ENCODE peak calls at places on chromosome 16, in eight cellular contexts. L is fibroblast of lung, R is ovary, O is ascending aorta, G is aorta, E is left lung, U is neural progenitor cell, H is neuronal stem cell. A is an unnamed sample. For H3K4me1, the result is how much of the 10 kb centered on the place peaks cover.

GRCh38 chr16:27495191-27495590 is 54.5 kb downstream of the GTF3C1 start:
- DNase-seq in H (no peak), G (peak), R (peak), U (no peak), L (peak), O (no peak), E (no peak), A (no peak)

GRCh38 chr16:9364721-9365693 is 273.6 kb downstream of the HAPSTR1 start:
- DNase-seq in R (no peak), G (peak), E (no peak), U (no peak), L (no peak), O (peak), H (no peak), A (no peak)

GRCh38 chr16:54282202-54282922 is 4.2 kb downstream of the IRX3 start:
- DNase-seq in U (peak), G (peak), R (peak), H (peak), E (peak), O (peak), L (no peak), A (peak)

GRCh38 chr16:24677388-24677787 is 52.1 kb upstream of the TNRC6A start:
- DNase-seq in G (no peak), R (no peak), U (no peak), L (no peak), H (no peak), E (no peak), O (no peak), A (no peak)

GRCh38 chr16:31064882-31065461 is 9.1 kb downstream of the ZNF668 start:
- DNase-seq in L (peak), H (no peak), U (peak), O (peak), R (no peak), G (peak), E (no peak), A (peak)

GRCh38 chr16:1772362-1772907 is at the start of gene EME2:
- DNase-seq in O (no peak), U (peak), R (no peak), L (no peak), G (no peak), H (peak), E (no peak), A (no peak)

GRCh38 chr16:79599837-79600635 is 501 bp downstream of the MAF start:
- DNase-seq in H (peak), U (peak), G (peak), O (peak), R (peak), E (peak), L (peak), A (no peak)

GRCh38 chr16:51876934-51877333 is 670.0 kb downstream of the TOX3 start:
- DNase-seq in R (no peak), E (no peak), U (no peak), L (peak), G (no peak), O (no peak), H (no peak), A (no peak)

GRCh38 chr16:29738514-29738913 is 7.3 kb downstream of the C16orf54 start:
- DNase-seq in L (no peak), O (no peak), G (peak), H (no peak), R (no peak), U (no peak), E (no peak), A (no peak)

GRCh38 chr16:1331712-1332617 is 1.5 kb upstream of the BAIAP3 start:
- DNase-seq in O (peak), R (no peak), E (no peak), L (peak), G (peak), H (no peak), U (peak), A (peak)

GRCh38 chr16:50207652-50208051 is 54.5 kb downstream of the TENT4B start:
- DNase-seq in O (no peak), G (no peak), R (no peak), L (peak), E (no peak), H (no peak), U (no peak), A (no peak)

GRCh38 chr16:64440421-64440831 is 681.4 kb downstream of the CDH11 start:
- DNase-seq in H (no peak), O (peak), E (no peak), L (peak), R (no peak), G (peak), U (no peak), A (no peak)

GRCh38 chr16:30585022-30585399 is 486 bp downstream of the ZNF785 start:
- DNase-seq in U (peak), E (no peak), G (peak), H (no peak), R (no peak), L (peak), O (no peak), A (no peak)

GRCh38 chr16:86824751-86825310 is 246.5 kb downstream of the FOXL1 start:
- DNase-seq in O (no peak), R (no peak), G (no peak), H (no peak), U (no peak), E (no peak), L (peak), A (no peak)

GRCh38 chr16:19860146-19861030 is 24.3 kb downstream of the GPRC5B start:
- DNase-seq in L (peak), E (no peak), R (no peak), G (no peak), O (no peak), U (peak), H (no peak), A (no peak)

GRCh38 chr16:28569968-28570752 is 16.4 kb downstream of the SGF29 start:
- DNase-seq in L (no peak), R (no peak), E (no peak), H (no peak), O (no peak), U (no peak), G (no peak), A (no peak)

GRCh38 chr16:1167276-1168107 is 14.6 kb downstream of the CACNA1H start:
- DNase-seq in L (no peak), E (no peak), U (peak), R (no peak), G (no peak), O (no peak), H (peak), A (peak)

GRCh38 chr16:46928811-46929210 is 44.6 kb downstream of the GPT2 start:
- DNase-seq in O (no peak), E (no peak), H (no peak), U (no peak), G (no peak), L (no peak), R (no peak), A (no peak)

GRCh38 chr16:27390157-27390556 is 11.8 kb upstream of the IL21R start:
- DNase-seq in H (no peak), U (no peak), R (no peak), E (no peak), O (no peak), G (no peak), L (no peak), A (no peak)

GRCh38 chr16:52568495-52568894 is 21.6 kb upstream of the TOX3 start:
- DNase-seq in R (no peak), O (no peak), U (no peak), H (no peak), G (no peak), E (no peak), L (no peak), A (no peak)

GRCh38 chr16:50266337-50267091 is at the start of gene ADCY7:
- DNase-seq in G (peak), O (peak), E (peak), U (peak), R (peak), L (peak), H (no peak), A (peak)

GRCh38 chr16:13552062-13552959 is 367.6 kb upstream of the ERCC4 start:
- DNase-seq in U (no peak), H (no peak), R (no peak), E (no peak), O (no peak), L (no peak), G (no peak), A (no peak)

GRCh38 chr16:53235851-53236250 is 181.1 kb downstream of the CHD9 start:
- DNase-seq in U (no peak), G (no peak), H (no peak), O (no peak), L (peak), E (no peak), R (no peak), A (no peak)

GRCh38 chr16:83968483-83968865 is 430 bp downstream of the NECAB2 start:
- DNase-seq in U (peak), R (no peak), H (no peak), L (no peak), O (no peak), G (no peak), E (no peak), A (no peak)

GRCh38 chr16:5041604-5042133 is 7.9 kb upstream of the NAGPA start:
- DNase-seq in R (no peak), H (no peak), G (no peak), L (no peak), U (no peak), E (no peak), O (no peak), A (no peak)

GRCh38 chr16:79848739-79849518 is 248.4 kb upstream of the MAF start:
- DNase-seq in R (no peak), L (no peak), H (no peak), U (no peak), E (peak), O (no peak), G (no peak), A (no peak)

GRCh38 chr16:79826732-79827514 is 226.4 kb upstream of the MAF start:
- DNase-seq in R (no peak), H (no peak), E (no peak), U (no peak), G (no peak), L (peak), O (no peak), A (no peak)

GRCh38 chr16:57994778-57995177 is 5.7 kb downstream of the ZNF319 start:
- DNase-seq in U (peak), L (peak), O (peak), E (peak), R (no peak), H (no peak), G (peak), A (peak)

GRCh38 chr16:57688987-57689771 is 5.4 kb upstream of the DRC7 start:
- DNase-seq in U (no peak), E (no peak), H (no peak), G (peak), R (no peak), O (peak), L (no peak), A (no peak)

GRCh38 chr16:30017277-30017656 is 5.7 kb upstream of the C16orf92 start:
- DNase-seq in G (no peak), U (no peak), R (no peak), H (no peak), L (no peak), O (no peak), E (no peak), A (no peak)

GRCh38 chr16:87701505-87701921 is 64.3 kb downstream of the KLHDC4 start:
- DNase-seq in E (no peak), O (no peak), R (no peak), U (no peak), H (no peak), L (no peak), G (no peak), A (no peak)

GRCh38 chr16:25007284-25007984 is 7.7 kb downstream of the ARHGAP17 start:
- DNase-seq in H (no peak), U (no peak), G (no peak), E (no peak), L (peak), O (peak), R (no peak), A (no peak)

GRCh38 chr16:82031116-82032084 is 3.7 kb upstream of the HSD17B2 start:
- DNase-seq in L (peak), E (no peak), H (peak), G (no peak), R (no peak), U (peak), O (no peak), A (no peak)
- H3K4me1 ChIP-seq in L (under half), E (under half), H (under half), G (under half), R (under half), U (under half), O (under half), A (under half)

DNA sequence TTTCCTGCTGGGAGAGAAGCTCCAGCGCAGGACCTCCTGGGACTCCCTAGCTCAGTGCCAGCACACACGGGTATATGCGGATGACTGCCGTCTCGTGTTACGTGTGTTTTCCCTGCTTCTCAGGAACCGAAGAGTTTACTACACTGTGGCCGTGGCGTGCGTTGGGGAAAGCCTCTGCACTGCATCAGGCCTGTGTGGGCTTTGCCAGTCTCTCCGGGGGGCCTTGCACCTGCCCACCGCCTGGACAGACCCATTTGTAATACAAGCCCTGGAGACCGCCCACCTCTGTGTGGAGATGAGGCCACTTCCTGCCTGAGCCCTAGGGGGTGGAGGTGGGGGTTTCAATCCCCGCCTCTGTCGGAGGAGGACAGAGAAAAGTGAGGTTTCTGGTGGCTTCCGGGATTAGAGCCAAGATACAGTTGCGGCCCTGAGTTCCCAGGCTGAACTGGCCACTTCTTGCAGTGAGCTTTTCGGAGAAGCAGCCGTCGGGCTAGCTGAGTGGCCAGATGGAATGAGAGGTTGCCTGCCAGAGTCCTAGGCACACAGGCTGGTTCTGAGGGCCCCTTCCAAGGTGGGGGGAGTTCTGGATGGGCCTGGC is 43.4 kb upstream of the GSE1 start:
- DNase-seq in U (no peak), R (no peak), G (no peak), E (peak), O (no peak), L (peak), H (no peak), A (no peak)
- H3K4me1 ChIP-seq in U (under half), R (under half), G (under half), E (half or more), O (under half), L (under half), H (half or more), A (under half)

GRCh38 chr16:67530013-67530939 is 1.6 kb downstream of the RIPOR1 start:
- DNase-seq in E (peak), H (no peak), L (peak), U (peak), O (peak), R (peak), G (peak), A (no peak)
- H3K4me1 ChIP-seq in E (under half), H (under half), L (under half), U (under half), O (under half), R (under half), G (under half), A (under half)

GRCh38 chr16:68508013-68508412 is 31.1 kb upstream of the ZFP90 start:
- DNase-seq in R (no peak), E (no peak), H (no peak), G (no peak), O (no peak), L (no peak), U (no peak), A (no peak)
- H3K4me1 ChIP-seq in R (under half), E (under half), H (under half), G (under half), O (under half), L (under half), U (under half), A (under half)

DNA sequence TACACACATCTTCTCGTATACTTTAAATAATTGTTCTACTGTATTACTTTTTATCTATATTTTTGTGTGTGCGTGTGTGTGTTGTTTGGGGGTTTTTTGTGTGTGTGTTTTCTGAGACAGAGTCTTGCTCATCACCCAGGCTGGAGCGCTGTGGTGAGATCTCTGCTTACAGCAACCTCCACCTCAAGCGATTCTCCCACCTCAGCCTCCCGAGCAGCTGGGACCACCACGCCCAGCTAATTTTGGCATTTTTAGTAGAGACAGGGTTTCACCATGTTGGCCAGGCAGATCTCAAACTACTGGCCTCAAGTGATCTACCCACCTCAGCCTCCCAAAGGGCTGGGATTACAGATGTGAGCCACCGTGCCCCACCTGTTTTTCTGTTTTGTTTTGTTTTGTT is 1.5 kb upstream of the CMTM4 start:
- DNase-seq in G (no peak), E (no peak), H (no peak), R (no peak), L (no peak), U (no peak), O (no peak), A (no peak)
- H3K4me1 ChIP-seq in G (under half), E (under half), H (under half), R (under half), L (under half), U (under half), O (under half), A (under half)

DNA sequence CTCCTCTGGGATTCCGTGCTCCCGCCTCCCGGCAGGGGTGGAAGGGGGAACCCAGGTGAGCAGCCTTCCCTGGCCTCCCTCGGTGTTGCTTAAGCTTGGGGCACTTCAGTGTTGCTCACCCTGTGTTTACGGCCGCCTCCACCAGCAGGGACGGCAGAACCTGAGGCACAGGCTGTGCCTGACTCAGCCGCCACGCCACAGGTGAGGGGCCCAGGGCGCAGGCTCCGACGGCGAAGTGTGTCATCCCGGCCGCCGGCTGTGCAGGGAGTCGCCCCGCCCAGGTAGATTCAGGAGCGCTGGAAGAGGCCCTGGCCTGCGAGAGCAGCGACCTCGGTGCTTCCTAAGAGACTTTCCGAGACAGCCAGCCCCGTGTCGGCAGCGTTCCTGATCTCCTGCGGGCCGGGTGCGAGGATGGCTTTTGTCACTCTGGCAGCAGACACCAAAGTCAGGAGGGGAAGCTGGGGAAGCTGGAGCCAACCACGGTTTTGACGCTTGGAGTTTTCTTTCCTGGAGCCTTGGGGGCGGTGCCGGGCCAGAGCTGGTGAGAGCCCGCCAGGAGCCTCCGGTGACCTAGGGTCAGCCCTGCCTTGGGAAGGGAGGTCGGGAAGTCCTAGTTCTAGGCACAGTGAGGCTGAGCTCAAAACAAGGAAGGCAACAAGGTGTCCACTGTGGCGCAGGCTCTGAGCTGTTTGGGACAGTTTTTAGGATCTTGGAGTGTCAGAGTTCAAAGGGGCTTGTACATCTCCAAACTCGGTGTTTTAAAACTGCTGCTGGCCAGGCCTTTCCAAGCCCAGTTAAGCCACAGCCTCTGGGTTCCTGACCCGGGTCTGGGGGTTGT is 2.1 kb downstream of the GSE1 start:
- DNase-seq in L (no peak), R (peak), G (peak), O (no peak), H (peak), E (peak), U (peak), A (no peak)
- H3K4me1 ChIP-seq in L (under half), R (under half), G (under half), O (under half), H (under half), E (half or more), U (under half), A (under half)

DNA sequence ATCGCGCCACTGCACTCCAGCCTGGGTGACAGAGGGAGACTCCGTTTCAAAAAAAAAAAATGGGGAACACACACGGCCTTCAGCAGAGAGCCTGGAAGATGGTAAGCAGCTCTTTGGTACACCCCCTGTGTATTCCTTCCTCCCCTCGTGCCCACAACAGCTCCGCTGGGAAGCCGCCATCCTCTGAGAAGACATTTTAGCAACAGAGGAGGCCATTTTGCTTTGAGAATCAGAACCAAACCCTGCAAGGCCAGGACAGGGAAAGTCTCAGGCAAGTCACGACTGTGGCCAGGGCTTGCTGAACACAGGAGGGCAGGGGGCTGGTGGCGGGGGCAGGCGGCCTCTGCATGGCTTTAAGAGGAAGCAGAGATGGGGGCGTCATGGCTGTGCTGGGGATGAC is 45.7 kb downstream of the SOCS1 start:
- DNase-seq in R (no peak), O (no peak), G (no peak), E (no peak), L (no peak), U (no peak), H (no peak), A (no peak)
- H3K4me1 ChIP-seq in R (under half), O (under half), G (under half), E (under half), L (under half), U (under half), H (under half), A (under half)

A was measured in BE2C.